ENCODE peak calls at places on chromosomes 2 and 18, in eight cellular contexts. One of them, this sample, is unnamed.

GRCh38 chr2:228866781-228867180 is 404.3 kb downstream of the PID1 start:
- DNase-seq in IMR-90: no peak
- DNase-seq in H1: no peak
- DNase-seq in cardiac muscle cell: no peak
- DNase-seq in endothelial cell of umbilical vein: no peak
- DNase-seq in tibial artery: no peak
- DNase-seq in bronchial epithelial cell: no peak
- DNase-seq in neural progenitor cell: no peak
- DNase-seq in this sample: no peak

GRCh38 chr2:173952267-173953046 is 12.7 kb downstream of the SP3 start:
- DNase-seq in cardiac muscle cell: no peak
- DNase-seq in IMR-90: no peak
- DNase-seq in bronchial epithelial cell: no peak
- DNase-seq in H1: no peak
- DNase-seq in neural progenitor cell: no peak
- DNase-seq in tibial artery: no peak
- DNase-seq in endothelial cell of umbilical vein: no peak
- DNase-seq in this sample: no peak

GRCh38 chr2:118197011-118197695 is 108.9 kb downstream of the INSIG2 start:
- DNase-seq in bronchial epithelial cell: no peak
- DNase-seq in IMR-90: peak
- DNase-seq in endothelial cell of umbilical vein: peak
- DNase-seq in tibial artery: no peak
- DNase-seq in neural progenitor cell: no peak
- DNase-seq in cardiac muscle cell: peak
- DNase-seq in H1: no peak
- DNase-seq in this sample: no peak

GRCh38 chr2:170276926-170277571 is 99.1 kb downstream of the MYO3B start:
- DNase-seq in IMR-90: no peak
- DNase-seq in cardiac muscle cell: no peak
- DNase-seq in tibial artery: no peak
- DNase-seq in H1: no peak
- DNase-seq in endothelial cell of umbilical vein: no peak
- DNase-seq in neural progenitor cell: no peak
- DNase-seq in bronchial epithelial cell: no peak
- DNase-seq in this sample: no peak

GRCh38 chr2:86783615-86784339 is 6.9 kb downstream of the CD8A start:
- DNase-seq in bronchial epithelial cell: no peak
- DNase-seq in tibial artery: no peak
- DNase-seq in neural progenitor cell: no peak
- DNase-seq in IMR-90: no peak
- DNase-seq in cardiac muscle cell: no peak
- DNase-seq in endothelial cell of umbilical vein: no peak
- DNase-seq in H1: no peak
- DNase-seq in this sample: no peak

GRCh38 chr18:63975632-63976031 is 5.8 kb downstream of the SERPINB8 start:
- DNase-seq in IMR-90: no peak
- DNase-seq in H1: no peak
- DNase-seq in endothelial cell of umbilical vein: no peak
- DNase-seq in bronchial epithelial cell: no peak
- DNase-seq in neural progenitor cell: no peak
- DNase-seq in tibial artery: no peak
- DNase-seq in cardiac muscle cell: no peak
- DNase-seq in this sample: no peak

GRCh38 chr2:211745295-211746097 is 793.1 kb downstream of the ERBB4 start:
- DNase-seq in endothelial cell of umbilical vein: peak
- DNase-seq in neural progenitor cell: peak
- DNase-seq in IMR-90: peak
- DNase-seq in tibial artery: no peak
- DNase-seq in H1: peak
- DNase-seq in cardiac muscle cell: peak
- DNase-seq in bronchial epithelial cell: peak
- DNase-seq in this sample: peak

GRCh38 chr2:54396107-54396506 is 60.0 kb upstream of the SPTBN1 start:
- DNase-seq in IMR-90: peak
- DNase-seq in tibial artery: no peak
- DNase-seq in H1: no peak
- DNase-seq in bronchial epithelial cell: no peak
- DNase-seq in neural progenitor cell: no peak
- DNase-seq in endothelial cell of umbilical vein: peak
- DNase-seq in cardiac muscle cell: peak
- DNase-seq in this sample: peak

GRCh38 chr2:237269121-237269875 is 144.7 kb downstream of the COL6A3 start:
- DNase-seq in IMR-90: peak
- DNase-seq in cardiac muscle cell: no peak
- DNase-seq in H1: no peak
- DNase-seq in neural progenitor cell: no peak
- DNase-seq in tibial artery: no peak
- DNase-seq in bronchial epithelial cell: no peak
- DNase-seq in endothelial cell of umbilical vein: no peak
- DNase-seq in this sample: no peak

DNA sequence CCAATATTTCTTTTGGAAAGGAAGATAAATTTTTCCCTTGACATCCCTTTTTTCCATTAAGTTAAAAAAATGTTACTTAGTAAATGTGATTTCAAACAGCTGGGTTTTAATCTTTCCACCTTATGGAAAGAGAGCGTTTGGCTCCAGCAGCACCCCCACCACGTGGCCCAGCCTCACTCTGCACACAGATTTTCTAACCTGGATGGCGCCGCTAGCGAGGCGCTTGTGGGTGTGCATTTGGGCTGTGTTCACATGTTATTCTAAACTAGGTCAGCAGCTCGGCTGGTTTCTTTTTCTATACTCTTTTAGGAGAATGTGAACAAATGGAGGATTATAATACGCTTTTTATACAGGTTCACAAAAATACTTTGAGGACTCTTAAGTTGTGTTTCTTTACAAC is 218.0 kb downstream of the LDLRAD4 start:
- DNase-seq in tibial artery: no peak
- DNase-seq in H1: no peak
- DNase-seq in endothelial cell of umbilical vein: no peak
- DNase-seq in cardiac muscle cell: no peak
- DNase-seq in neural progenitor cell: no peak
- DNase-seq in bronchial epithelial cell: no peak
- DNase-seq in IMR-90: no peak
- DNase-seq in this sample: no peak
- H3K4me3 ChIP-seq in tibial artery: no peak
- H3K4me3 ChIP-seq in H1: no peak
- H3K4me3 ChIP-seq in endothelial cell of umbilical vein: no peak
- H3K4me3 ChIP-seq in cardiac muscle cell: no peak
- H3K4me3 ChIP-seq in neural progenitor cell: no peak
- H3K4me3 ChIP-seq in bronchial epithelial cell: no peak
- H3K4me3 ChIP-seq in IMR-90: no peak
- H3K4me3 ChIP-seq in this sample: no peak

DNA sequence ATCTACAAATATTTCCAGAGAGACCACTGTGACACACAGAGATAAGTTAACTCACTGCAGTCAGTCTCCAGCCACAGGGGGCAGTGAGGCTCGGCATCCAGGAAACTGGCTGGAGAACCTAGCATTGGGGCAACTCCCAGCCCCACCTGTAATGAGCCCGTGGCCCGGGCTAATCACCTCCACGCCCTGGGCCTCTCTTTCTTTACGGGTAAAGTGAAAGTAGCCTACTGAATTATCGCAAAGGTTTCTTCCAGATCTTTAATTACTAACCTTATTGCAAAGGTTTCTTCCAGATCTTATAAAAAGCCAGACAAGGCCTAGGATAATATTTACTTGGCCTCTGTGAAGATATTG is 45.6 kb upstream of the ACAA2 start:
- DNase-seq in cardiac muscle cell: no peak
- DNase-seq in endothelial cell of umbilical vein: no peak
- DNase-seq in IMR-90: no peak
- DNase-seq in bronchial epithelial cell: no peak
- DNase-seq in neural progenitor cell: no peak
- DNase-seq in tibial artery: no peak
- DNase-seq in H1: no peak
- DNase-seq in this sample: no peak
- TF ChIP-seq CTCF in cardiac muscle cell: no peak
- TF ChIP-seq CTCF in endothelial cell of umbilical vein: no peak
- TF ChIP-seq CTCF in IMR-90: no peak
- TF ChIP-seq CTCF in bronchial epithelial cell: no peak
- TF ChIP-seq CTCF in neural progenitor cell: no peak
- TF ChIP-seq CTCF in tibial artery: no peak
- TF ChIP-seq CTCF in H1: no peak
- TF ChIP-seq CTCF in this sample: no peak

GRCh38 chr2:219570924-219571310 is 422 bp downstream of the OBSL1 start:
- DNase-seq in IMR-90: peak
- DNase-seq in endothelial cell of umbilical vein: peak
- DNase-seq in bronchial epithelial cell: no peak
- DNase-seq in neural progenitor cell: peak
- DNase-seq in H1: no peak
- DNase-seq in tibial artery: no peak
- DNase-seq in cardiac muscle cell: peak
- DNase-seq in this sample: peak
- H3K4me3 ChIP-seq in IMR-90: peak
- H3K4me3 ChIP-seq in endothelial cell of umbilical vein: no peak
- H3K4me3 ChIP-seq in bronchial epithelial cell: peak
- H3K4me3 ChIP-seq in neural progenitor cell: peak
- H3K4me3 ChIP-seq in H1: peak
- H3K4me3 ChIP-seq in tibial artery: peak
- H3K4me3 ChIP-seq in cardiac muscle cell: peak
- H3K4me3 ChIP-seq in this sample: peak

DNA sequence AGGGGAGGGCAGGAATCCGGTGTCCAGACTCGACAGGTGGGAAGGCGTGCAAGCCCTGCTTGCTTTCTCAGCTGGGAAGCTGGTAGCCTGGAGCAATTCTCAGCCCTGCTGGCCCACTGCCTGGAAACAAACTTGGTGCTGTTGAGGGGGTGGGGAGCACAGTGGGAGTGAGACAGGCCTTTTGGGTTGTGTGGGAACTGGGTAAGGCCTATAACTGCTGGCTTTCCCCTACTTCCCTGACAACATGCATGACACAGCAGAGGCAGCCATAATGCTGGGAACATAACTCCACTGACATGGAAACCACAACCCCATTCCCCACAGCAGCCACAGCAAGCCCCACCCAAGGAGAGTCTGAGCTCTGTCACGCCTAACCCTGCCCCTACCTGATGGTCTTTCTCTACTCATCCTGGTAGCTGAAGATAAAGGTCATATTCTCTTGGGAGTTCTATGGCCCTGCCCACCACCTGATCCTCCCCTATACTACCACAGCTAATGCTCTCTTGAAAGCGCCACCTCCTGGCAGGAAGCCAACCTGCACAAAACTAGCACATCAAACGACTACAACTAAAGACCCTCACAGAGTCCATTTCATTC is 122.9 kb upstream of the ACVR1C start:
- DNase-seq in cardiac muscle cell: peak
- DNase-seq in tibial artery: no peak
- DNase-seq in endothelial cell of umbilical vein: no peak
- DNase-seq in neural progenitor cell: peak
- DNase-seq in bronchial epithelial cell: peak
- DNase-seq in IMR-90: peak
- DNase-seq in H1: peak
- DNase-seq in this sample: no peak
- TF ChIP-seq CTCF in cardiac muscle cell: no peak
- TF ChIP-seq CTCF in tibial artery: no peak
- TF ChIP-seq CTCF in endothelial cell of umbilical vein: no peak
- TF ChIP-seq CTCF in neural progenitor cell: peak
- TF ChIP-seq CTCF in bronchial epithelial cell: no peak
- TF ChIP-seq CTCF in IMR-90: no peak
- TF ChIP-seq CTCF in H1: peak
- TF ChIP-seq CTCF in this sample: no peak

GRCh38 chr18:26479686-26480079 is 68.7 kb downstream of the KCTD1 start:
- DNase-seq in endothelial cell of umbilical vein: no peak
- DNase-seq in H1: no peak
- DNase-seq in tibial artery: no peak
- DNase-seq in bronchial epithelial cell: no peak
- DNase-seq in IMR-90: peak
- DNase-seq in cardiac muscle cell: no peak
- DNase-seq in neural progenitor cell: no peak
- DNase-seq in this sample: no peak
- H3K4me3 ChIP-seq in endothelial cell of umbilical vein: no peak
- H3K4me3 ChIP-seq in H1: no peak
- H3K4me3 ChIP-seq in tibial artery: peak
- H3K4me3 ChIP-seq in bronchial epithelial cell: no peak
- H3K4me3 ChIP-seq in IMR-90: no peak
- H3K4me3 ChIP-seq in cardiac muscle cell: no peak
- H3K4me3 ChIP-seq in neural progenitor cell: no peak
- H3K4me3 ChIP-seq in this sample: no peak

DNA sequence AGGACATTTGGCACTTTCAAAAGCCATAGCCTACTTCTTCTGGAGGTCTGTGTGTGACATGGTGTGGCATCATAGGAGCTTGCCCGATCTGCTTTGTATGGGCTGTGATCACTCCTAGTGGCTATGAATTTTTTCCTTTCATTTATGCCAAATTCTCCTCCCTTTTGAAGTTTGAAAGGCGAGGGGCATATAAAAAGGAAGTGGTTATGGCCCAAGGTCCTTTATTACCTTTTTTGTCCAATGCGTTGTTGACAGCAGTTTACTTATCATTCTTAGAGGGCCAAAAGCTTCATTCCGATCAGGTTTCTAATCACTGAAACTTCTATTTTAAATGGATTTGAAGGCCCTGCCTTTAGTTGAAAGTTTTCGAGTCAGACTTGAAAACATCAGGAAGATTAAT is 224.3 kb upstream of the FOSL2 start:
- DNase-seq in IMR-90: no peak
- DNase-seq in cardiac muscle cell: no peak
- DNase-seq in endothelial cell of umbilical vein: no peak
- DNase-seq in H1: no peak
- DNase-seq in tibial artery: no peak
- DNase-seq in neural progenitor cell: no peak
- DNase-seq in bronchial epithelial cell: no peak
- DNase-seq in this sample: no peak
- TF ChIP-seq CTCF in IMR-90: no peak
- TF ChIP-seq CTCF in cardiac muscle cell: no peak
- TF ChIP-seq CTCF in endothelial cell of umbilical vein: no peak
- TF ChIP-seq CTCF in H1: no peak
- TF ChIP-seq CTCF in tibial artery: no peak
- TF ChIP-seq CTCF in neural progenitor cell: no peak
- TF ChIP-seq CTCF in bronchial epithelial cell: no peak
- TF ChIP-seq CTCF in this sample: no peak

GRCh38 chr18:75204262-75204977 is 4.5 kb downstream of the PTGR3 start:
- DNase-seq in tibial artery: no peak
- DNase-seq in H1: peak
- DNase-seq in cardiac muscle cell: peak
- DNase-seq in bronchial epithelial cell: no peak
- DNase-seq in endothelial cell of umbilical vein: no peak
- DNase-seq in neural progenitor cell: peak
- DNase-seq in IMR-90: peak
- DNase-seq in this sample: no peak
- H3K4me3 ChIP-seq in tibial artery: peak
- H3K4me3 ChIP-seq in H1: peak
- H3K4me3 ChIP-seq in cardiac muscle cell: peak
- H3K4me3 ChIP-seq in bronchial epithelial cell: peak
- H3K4me3 ChIP-seq in endothelial cell of umbilical vein: no peak
- H3K4me3 ChIP-seq in neural progenitor cell: peak
- H3K4me3 ChIP-seq in IMR-90: peak
- H3K4me3 ChIP-seq in this sample: peak

GRCh38 chr2:219218279-219219112 is at the start of gene ABCB6:
- DNase-seq in IMR-90: peak
- DNase-seq in bronchial epithelial cell: peak
- DNase-seq in cardiac muscle cell: peak
- DNase-seq in neural progenitor cell: peak
- DNase-seq in endothelial cell of umbilical vein: peak
- DNase-seq in H1: peak
- DNase-seq in tibial artery: peak
- DNase-seq in this sample: peak
- TF ChIP-seq CTCF in IMR-90: no peak
- TF ChIP-seq CTCF in bronchial epithelial cell: peak
- TF ChIP-seq CTCF in cardiac muscle cell: no peak
- TF ChIP-seq CTCF in neural progenitor cell: no peak
- TF ChIP-seq CTCF in endothelial cell of umbilical vein: no peak
- TF ChIP-seq CTCF in H1: no peak
- TF ChIP-seq CTCF in tibial artery: no peak
- TF ChIP-seq CTCF in this sample: no peak

This sample was measured in foreskin fibroblast.